ENCODE peak calls at places on chromosomes 5 and 9, in five cellular contexts. I, B, K, C and W are unnamed samples.

GRCh38 chr5:124410539-124410938 is 335.9 kb downstream of the ZNF608 start:
- DNase-seq in C (no peak), K (no peak), B (no peak), I (no peak), W (no peak)

GRCh38 chr9:120478208-120478607 is 101.8 kb downstream of the CDK5RAP2 start:
- DNase-seq in K (no peak), I (peak), C (no peak), B (no peak), W (peak)

GRCh38 chr5:39906146-39906545 is 481.4 kb upstream of the DAB2 start:
- DNase-seq in K (no peak), C (no peak), I (peak), B (no peak), W (peak)

GRCh38 chr5:34914671-34915138 is 599 bp downstream of the RAD1 start:
- DNase-seq in I (peak), K (peak), C (peak), B (no peak), W (peak)

GRCh38 chr5:60698316-60698715 is 1.6 kb downstream of the DEPDC1B start:
- DNase-seq in B (no peak), I (no peak), K (no peak), C (no peak), W (no peak)

GRCh38 chr5:84115727-84116126 is 269.0 kb downstream of the EDIL3 start:
- DNase-seq in C (no peak), K (no peak), B (no peak), I (no peak), W (no peak)

GRCh38 chr9:121505903-121506640 is 6.4 kb upstream of the GGTA1 start:
- DNase-seq in I (no peak), B (no peak), K (no peak), C (no peak), W (no peak)

GRCh38 chr5:179162351-179163235 is 102.4 kb downstream of the ZNF354C start:
- DNase-seq in C (peak), I (no peak), B (no peak), K (no peak), W (no peak)

GRCh38 chr5:54226215-54226614 is 84.2 kb downstream of the ARL15 start:
- DNase-seq in K (no peak), C (no peak), I (peak), B (no peak), W (no peak)

GRCh38 chr5:172906436-172906835 is 52.8 kb upstream of the RPL26L1 start:
- DNase-seq in I (peak), B (no peak), C (no peak), K (no peak), W (peak)

GRCh38 chr9:81237565-81238231 is 451.6 kb downstream of the TLE1 start:
- DNase-seq in C (no peak), B (no peak), K (no peak), I (no peak), W (no peak)

GRCh38 chr5:73901045-73901444 is 275.0 kb downstream of the ARHGEF28 start:
- DNase-seq in I (no peak), K (no peak), B (no peak), C (no peak), W (peak)

GRCh38 chr5:55307383-55308253 is at the start of the genes DHX29 and MTREX:
- DNase-seq in B (peak), K (peak), C (peak), I (peak), W (peak)

GRCh38 chr9:135176284-135176683 is 88.8 kb downstream of the OLFM1 start:
- DNase-seq in I (no peak), B (no peak), K (no peak), C (no peak), W (no peak)

GRCh38 chr9:114387678-114388431 is at the start of gene AKNA:
- DNase-seq in K (peak), I (peak), C (peak), B (peak), W (peak)

GRCh38 chr9:131667576-131667975 is 72.3 kb downstream of the RAPGEF1 start:
- DNase-seq in K (no peak), C (no peak), B (no peak), I (no peak), W (no peak)

GRCh38 chr9:127919253-127919815 is 2.5 kb upstream of the ST6GALNAC4 start:
- DNase-seq in B (peak), C (no peak), I (peak), K (no peak), W (peak)

GRCh38 chr9:135134253-135135028 is 47.0 kb downstream of the OLFM1 start:
- DNase-seq in I (no peak), C (no peak), K (no peak), B (no peak), W (no peak)

GRCh38 chr5:22611327-22611726 is 241.8 kb downstream of the CDH12 start:
- DNase-seq in B (no peak), C (no peak), K (no peak), I (no peak), W (no peak)

DNA sequence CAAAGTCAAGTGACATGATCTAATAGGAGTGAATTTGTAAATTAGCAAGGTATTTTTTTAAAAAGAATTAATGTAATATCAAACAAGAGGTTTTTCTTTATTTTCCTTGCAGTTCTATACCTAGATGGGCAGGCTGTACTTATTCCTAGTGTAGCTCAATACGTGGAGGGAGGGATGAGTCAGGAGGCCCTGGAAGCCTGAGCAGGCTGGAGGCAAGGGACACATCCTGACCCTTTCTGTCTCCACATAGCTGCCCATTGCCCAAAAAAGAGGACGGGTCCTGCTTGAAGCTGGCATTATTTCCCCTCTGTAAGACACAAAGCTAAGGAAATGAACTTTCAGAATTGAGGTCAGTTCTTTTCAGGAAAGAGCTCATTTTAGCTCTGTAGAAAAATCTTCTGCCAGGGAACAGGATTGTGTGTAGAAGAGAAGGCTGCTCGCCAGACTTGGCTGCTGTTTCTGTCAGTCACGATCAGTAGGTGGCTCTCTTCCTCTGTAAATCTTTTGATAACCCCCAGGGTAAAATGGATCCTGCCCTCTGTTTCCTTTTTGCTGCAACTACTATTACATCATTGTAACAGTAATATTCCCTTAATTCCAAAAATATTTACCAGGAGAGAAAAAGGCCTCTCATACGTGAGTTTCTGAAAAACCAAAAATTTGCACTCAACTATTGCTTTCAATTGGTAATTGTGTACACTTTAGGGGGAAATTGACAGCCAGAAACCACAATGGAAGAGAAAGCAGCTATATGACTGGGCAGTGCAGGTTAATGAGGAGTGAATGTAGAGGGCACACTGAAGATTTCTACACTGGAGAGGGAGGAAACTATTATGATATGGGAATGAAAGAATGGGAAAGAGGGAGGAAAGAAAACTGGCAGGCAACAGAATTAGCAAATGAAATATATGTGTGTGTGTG is 12.3 kb upstream of the IFNW1 start:
- DNase-seq in C (no peak), B (no peak), K (peak), I (peak), W (peak)
- TF ChIP-seq CTCF in C (no peak), B (no peak), K (peak), I (no peak), W (peak)

GRCh38 chr9:88652876-88653275 is 117.9 kb downstream of the NXNL2 start:
- DNase-seq in I (peak), C (no peak), B (no peak), K (no peak), W (peak)

GRCh38 chr9:88653926-88654325 is 118.9 kb downstream of the NXNL2 start:
- DNase-seq in B (no peak), K (no peak), I (peak), C (no peak), W (peak)

GRCh38 chr9:88646539-88646938 is 111.6 kb downstream of the NXNL2 start:
- DNase-seq in K (no peak), C (no peak), B (no peak), I (no peak), W (peak)

GRCh38 chr9:88657893-88658292 is 122.9 kb downstream of the NXNL2 start:
- DNase-seq in I (peak), C (no peak), B (no peak), K (no peak), W (peak)

GRCh38 chr9:88651682-88652633 is 117.0 kb downstream of the NXNL2 start:
- DNase-seq in I (peak), K (no peak), C (no peak), B (peak), W (peak)
- TF ChIP-seq CTCF in I (peak), K (no peak), C (no peak), B (no peak), W (peak)

DNA sequence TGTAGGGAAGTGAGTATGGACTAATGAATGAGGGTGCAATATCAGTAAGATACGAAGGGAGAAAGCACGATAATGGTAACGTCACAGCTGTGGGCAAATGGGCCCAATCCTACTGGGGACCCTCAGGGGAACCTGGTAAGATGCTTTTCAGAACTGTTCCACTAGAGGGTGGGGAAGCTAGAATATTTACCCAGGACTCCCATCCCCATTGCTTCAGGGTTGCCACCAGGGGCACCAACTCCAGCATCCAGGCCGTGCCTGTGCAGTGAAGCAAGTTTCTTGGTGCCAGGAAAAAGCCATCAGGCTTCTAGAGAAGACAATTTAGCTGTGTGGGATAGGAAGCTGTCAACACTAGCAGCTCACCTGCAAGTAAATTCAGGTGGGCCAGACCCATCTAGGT is 409.3 kb downstream of the AGTPBP1 start:
- DNase-seq in I (no peak), C (peak), B (no peak), K (no peak), W (no peak)
- TF ChIP-seq CTCF in I (no peak), C (no peak), B (no peak), K (peak), W (no peak)

GRCh38 chr5:67476531-67476930 is 279.9 kb upstream of the CD180 start:
- DNase-seq in K (no peak), B (no peak), I (no peak), C (no peak), W (no peak)
- TF ChIP-seq CTCF in K (no peak), B (no peak), I (no peak), C (no peak), W (no peak)

GRCh38 chr5:51466214-51466613 is 83.0 kb downstream of the ISL1 start:
- DNase-seq in B (no peak), C (no peak), K (no peak), I (no peak), W (no peak)

GRCh38 chr5:51471642-51472041 is 88.4 kb downstream of the ISL1 start:
- DNase-seq in C (no peak), I (peak), B (no peak), K (no peak), W (no peak)

GRCh38 chr5:51465165-51465564 is 81.9 kb downstream of the ISL1 start:
- DNase-seq in K (no peak), B (no peak), C (no peak), I (no peak), W (no peak)

GRCh38 chr5:51472472-51472871 is 89.2 kb downstream of the ISL1 start:
- DNase-seq in B (no peak), I (no peak), C (no peak), K (no peak), W (no peak)

GRCh38 chr5:51468196-51468595 is 84.9 kb downstream of the ISL1 start:
- DNase-seq in C (no peak), K (no peak), B (no peak), I (peak), W (peak)
- TF ChIP-seq CTCF in C (no peak), K (no peak), B (no peak), I (no peak), W (no peak)

GRCh38 chr5:176317534-176318374 is 43.8 kb downstream of the KIAA1191 start:
- DNase-seq in C (no peak), B (no peak), I (no peak), K (no peak), W (peak)
- TF ChIP-seq CTCF in C (no peak), B (no peak), I (no peak), K (no peak), W (no peak)

GRCh38 chr9:74645007-74645639 is 148.0 kb downstream of the RORB start:
- DNase-seq in B (no peak), I (peak), C (no peak), K (peak), W (peak)
- TF ChIP-seq CTCF in B (no peak), I (peak), C (peak), K (peak), W (peak)